ENCODE peak calls at places on chromosomes 6 and 20, in five cellular contexts. O, L, Q, C and J are unnamed samples. For H3K4me1, the result is how much of the 10 kb centered on the place peaks cover.

GRCh38 chr6:149007846-149008245 is 261.0 kb downstream of the UST start:
- DNase-seq in L (no peak), C (no peak), Q (no peak), O (no peak), J (no peak)

GRCh38 chr6:62998022-62998421 is 213.2 kb upstream of the FKBP1C start:
- DNase-seq in C (no peak), O (no peak), Q (no peak), L (no peak), J (no peak)

GRCh38 chr6:57247603-57248002 is 25.5 kb upstream of the RAB23 start:
- DNase-seq in O (peak), Q (peak), L (no peak), C (no peak), J (no peak)

GRCh38 chr6:136956590-136957573 is 34.8 kb downstream of the SLC35D3 start:
- DNase-seq in C (no peak), O (peak), L (peak), Q (no peak), J (no peak)

GRCh38 chr6:142300758-142301251 is 1.0 kb upstream of the ADGRG6 start:
- DNase-seq in C (peak), Q (peak), O (peak), L (no peak), J (no peak)

GRCh38 chr6:9062581-9062980 is 627.2 kb upstream of the SLC35B3 start:
- DNase-seq in C (no peak), Q (no peak), L (no peak), O (no peak), J (no peak)

GRCh38 chr6:134822920-134823430 is 126.9 kb downstream of the ALDH8A1 start:
- DNase-seq in C (no peak), O (peak), L (peak), Q (peak), J (no peak)

GRCh38 chr6:35477028-35477427 is 8.8 kb downstream of the RPL10A start:
- DNase-seq in Q (no peak), O (no peak), C (no peak), L (no peak), J (no peak)

GRCh38 chr20:36779656-36780025 is 6.1 kb upstream of the DSN1 start:
- DNase-seq in L (no peak), Q (no peak), O (no peak), C (no peak), J (no peak)

GRCh38 chr6:139588734-139589418 is 214.4 kb upstream of the CITED2 start:
- DNase-seq in O (peak), L (no peak), Q (peak), C (no peak), J (no peak)

GRCh38 chr20:5511505-5511904 is 194.8 kb upstream of the PROKR2 start:
- DNase-seq in C (no peak), Q (no peak), L (no peak), O (no peak), J (no peak)

GRCh38 chr6:36336779-36337194 is at the start of gene BNIP5:
- DNase-seq in Q (no peak), C (no peak), O (no peak), L (no peak), J (no peak)

GRCh38 chr20:23754731-23755130 is 4.0 kb upstream of the CST1 start:
- DNase-seq in L (no peak), Q (no peak), C (no peak), O (no peak), J (no peak)

GRCh38 chr6:111632468-111633247 is 27.0 kb upstream of the TRAF3IP2 start:
- DNase-seq in O (no peak), Q (no peak), L (no peak), C (no peak), J (no peak)
- H3K27ac ChIP-seq in O (no peak), Q (no peak), L (no peak), C (no peak), J (no peak)

DNA sequence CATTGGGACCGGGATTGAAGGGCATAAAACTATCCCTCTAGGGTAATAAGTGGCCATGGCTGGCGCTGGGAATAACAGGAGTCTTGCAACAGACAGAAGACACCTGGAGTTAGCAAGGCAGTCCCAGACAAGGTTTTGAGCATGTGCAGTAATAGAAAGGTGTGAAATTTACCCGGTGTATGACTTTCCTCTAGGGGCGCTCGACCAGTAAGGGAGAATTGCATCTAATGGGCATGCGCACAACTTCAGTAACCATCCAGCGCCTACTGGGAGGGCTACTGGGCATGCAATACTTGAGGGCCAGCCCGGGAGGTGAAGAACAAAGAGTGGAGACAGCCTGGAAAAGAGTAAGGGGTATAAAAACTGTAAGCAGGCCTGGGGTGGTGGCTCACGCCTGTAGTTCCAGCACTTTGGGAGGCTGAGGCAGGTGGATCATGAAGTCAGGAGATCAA is 32.7 kb downstream of the SERPINB6 start:
- DNase-seq in Q (no peak), O (no peak), L (peak), C (no peak), J (peak)
- TF ChIP-seq CTCF in Q (no peak), O (no peak), L (peak), C (no peak), J (no peak)

GRCh38 chr6:52420668-52421358 is 671 bp downstream of the EFHC1 start:
- DNase-seq in L (no peak), Q (peak), C (no peak), O (peak), J (no peak)

GRCh38 chr6:52422156-52422555 is 2.0 kb downstream of the EFHC1 start:
- DNase-seq in Q (no peak), C (no peak), O (no peak), L (no peak), J (no peak)

GRCh38 chr6:52423971-52424381 is 3.8 kb downstream of the EFHC1 start:
- DNase-seq in Q (peak), O (peak), L (no peak), C (peak), J (peak)

GRCh38 chr6:52426667-52427066 is 6.5 kb downstream of the EFHC1 start:
- DNase-seq in Q (peak), O (peak), C (no peak), L (no peak), J (no peak)

DNA sequence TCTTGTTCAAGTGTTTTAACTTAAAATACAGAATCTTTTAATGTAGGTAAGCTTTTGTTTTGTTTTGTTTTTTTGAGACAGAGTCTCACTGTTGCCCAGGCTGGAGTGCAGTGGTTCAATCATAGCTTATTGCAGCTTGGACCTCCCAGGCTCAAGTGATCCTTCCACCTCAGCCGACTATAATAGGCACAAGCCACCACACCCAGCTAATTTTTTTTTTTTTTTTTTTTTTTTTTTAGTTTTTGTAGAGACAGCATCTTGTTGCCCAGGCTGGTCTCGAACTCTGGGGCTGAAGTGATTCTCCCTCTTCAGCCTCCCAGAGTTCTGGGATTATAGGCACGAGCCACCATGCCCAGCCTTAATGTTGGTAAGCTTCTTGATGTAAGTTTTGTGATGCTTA is 3.3 kb downstream of the EFHC1 start:
- DNase-seq in O (no peak), L (no peak), C (no peak), Q (no peak), J (no peak)
- H3K4me1 ChIP-seq in O (under half), L (under half), C (under half), Q (under half), J (under half)

DNA sequence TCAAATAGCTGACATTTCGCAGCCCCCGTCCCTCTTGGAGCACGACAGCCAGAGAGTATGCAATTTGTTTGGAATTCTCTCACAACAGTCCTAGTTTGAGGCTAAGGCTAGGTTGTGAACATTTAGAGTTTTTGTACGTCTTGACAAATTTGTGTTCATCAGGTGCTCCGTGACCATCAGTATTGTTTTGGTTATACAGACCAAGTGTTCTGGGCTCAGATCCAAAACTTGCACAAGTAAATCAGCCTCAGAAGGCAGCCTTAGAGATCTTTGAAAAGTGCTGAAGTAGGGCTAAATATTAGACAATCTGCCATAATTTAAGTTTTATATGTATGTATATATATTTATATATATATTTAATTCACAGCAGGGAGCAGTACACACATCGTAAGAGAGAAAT is 83.5 kb downstream of the PLCB1 start:
- DNase-seq in Q (peak), L (no peak), O (peak), C (no peak), J (no peak)
- H3K27ac ChIP-seq in Q (no peak), L (no peak), O (no peak), C (no peak), J (no peak)

GRCh38 chr6:90859056-90859455 is 272.2 kb upstream of the MAP3K7 start:
- DNase-seq in O (no peak), L (no peak), C (no peak), Q (no peak), J (no peak)

GRCh38 chr6:90860822-90861601 is 274.1 kb upstream of the MAP3K7 start:
- DNase-seq in C (no peak), O (no peak), Q (peak), L (peak), J (no peak)

GRCh38 chr6:90865513-90865912 is 278.6 kb upstream of the MAP3K7 start:
- DNase-seq in L (no peak), Q (no peak), C (no peak), O (no peak), J (no peak)

GRCh38 chr6:90859612-90860011 is 272.7 kb upstream of the MAP3K7 start:
- DNase-seq in C (no peak), L (peak), O (no peak), Q (no peak), J (no peak)
- TF ChIP-seq CTCF in C (no peak), L (peak), O (no peak), Q (no peak), J (no peak)

DNA sequence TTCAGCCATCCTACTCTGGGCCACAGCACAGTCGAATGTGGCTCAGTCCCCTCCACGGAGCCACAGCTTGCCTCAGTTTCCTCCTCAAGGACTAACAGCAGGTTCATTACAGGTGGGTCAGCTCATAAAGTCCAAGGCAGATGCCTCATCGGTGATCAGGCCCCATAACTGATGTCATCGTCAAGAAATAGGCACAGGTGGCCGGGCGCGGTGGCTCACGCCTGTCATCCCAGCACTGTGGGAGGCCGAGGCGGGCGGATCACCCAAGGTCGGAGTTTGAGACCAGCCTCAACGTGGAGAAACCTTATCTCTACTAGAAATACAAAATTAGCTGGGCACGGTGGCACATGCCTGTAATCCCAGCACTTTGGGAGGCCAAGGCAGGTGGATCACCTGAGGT is 3.4 kb downstream of the UCKL1 start:
- DNase-seq in O (no peak), C (no peak), L (no peak), Q (no peak), J (no peak)
- H3K4me1 ChIP-seq in O (under half), C (half or more), L (under half), Q (under half), J (under half)

GRCh38 chr20:17938889-17939619 is 29.5 kb downstream of the SNX5 start:
- DNase-seq in C (peak), O (peak), L (peak), Q (peak), J (no peak)
- H3K27ac ChIP-seq in C (peak), O (peak), L (peak), Q (no peak), J (peak)